ENCODE peak calls at places on chromosomes 6 and 20, in ten cellular contexts. F, P, Y, C, Z, J, U, K, V and E are unnamed samples.

GRCh38 chr6:134173007-134173690 is 120.7 kb upstream of the SLC2A12 start:
- DNase-seq in J (no peak), V (no peak), K (peak), U (no peak), C (no peak), P (peak), Y (no peak), Z (no peak), F (no peak), E (no peak)

GRCh38 chr20:40148886-40149285 is 540.1 kb downstream of the MAFB start:
- DNase-seq in C (no peak), Y (no peak), U (no peak), F (no peak), P (no peak), K (no peak), Z (no peak), J (no peak), V (no peak), E (no peak)

GRCh38 chr20:62426678-62427077 is 661 bp downstream of the RBBP8NL start:
- DNase-seq in Z (no peak), U (no peak), P (no peak), K (no peak), J (no peak), F (no peak), Y (no peak), C (no peak), V (no peak), E (peak)

GRCh38 chr6:31354788-31355539 is 2.0 kb downstream of the HLA-B start:
- DNase-seq in K (no peak), C (no peak), U (peak), Z (no peak), V (no peak), P (no peak), Y (no peak), F (no peak), J (no peak), E (no peak)

GRCh38 chr6:39416728-39417127 is 94.2 kb upstream of the KCNK16 start:
- DNase-seq in C (no peak), J (no peak), U (no peak), Y (no peak), V (no peak), Z (no peak), F (no peak), P (peak), K (peak), E (no peak)

GRCh38 chr6:125986956-125987617 is 747 bp downstream of the TRMT11 start:
- DNase-seq in F (no peak), K (peak), V (no peak), C (no peak), Y (no peak), U (no peak), P (peak), J (no peak), Z (no peak), E (no peak)

GRCh38 chr20:36421641-36422040 is 115.5 kb downstream of the DLGAP4 start:
- DNase-seq in J (no peak), V (no peak), F (no peak), Z (no peak), Y (no peak), P (no peak), U (no peak), C (no peak), K (no peak), E (no peak)

GRCh38 chr6:149566372-149567193 is at the start of gene GINM1:
- DNase-seq in K (peak), Y (no peak), F (peak), U (peak), Z (peak), P (no peak), C (peak), V (peak), J (peak), E (peak)

GRCh38 chr20:38200646-38201045 is 35.6 kb upstream of the TGM2 start:
- DNase-seq in Y (no peak), K (no peak), V (no peak), F (no peak), C (no peak), J (no peak), Z (no peak), U (no peak), P (no peak), E (no peak)

GRCh38 chr6:106145741-106146227 is 59.6 kb downstream of the PRDM1 start:
- DNase-seq in U (no peak), C (no peak), K (peak), F (no peak), Y (no peak), P (peak), Z (no peak), J (no peak), V (no peak), E (no peak)

GRCh38 chr20:17501701-17502100 is 29.5 kb downstream of the BFSP1 start:
- DNase-seq in J (no peak), K (no peak), V (no peak), U (no peak), Y (no peak), P (no peak), F (no peak), Z (no peak), C (no peak), E (no peak)

GRCh38 chr20:18596270-18596669 is 8.4 kb downstream of the DTD1 start:
- DNase-seq in Y (no peak), K (no peak), C (no peak), F (no peak), U (no peak), P (no peak), Z (no peak), V (no peak), J (no peak), E (no peak)

GRCh38 chr6:148448371-148449010 is 105.9 kb downstream of the SASH1 start:
- DNase-seq in J (no peak), F (no peak), C (no peak), U (no peak), K (no peak), Y (no peak), V (no peak), Z (no peak), P (no peak), E (no peak)

GRCh38 chr6:31738048-31738979 is 1.5 kb upstream of the MSH5 start:
- DNase-seq in J (peak), F (no peak), C (no peak), Z (no peak), P (peak), V (no peak), Y (peak), K (peak), U (peak), E (no peak)

GRCh38 chr20:8535403-8536003 is 403.4 kb downstream of the PLCB1 start:
- DNase-seq in Y (no peak), P (peak), J (no peak), K (no peak), C (no peak), U (no peak), Z (no peak), F (peak), V (no peak), E (no peak)

GRCh38 chr20:6733965-6734364 is 33.5 kb upstream of the BMP2 start:
- DNase-seq in P (no peak), U (no peak), Y (no peak), V (no peak), K (no peak), J (no peak), Z (no peak), F (no peak), C (no peak), E (no peak)

GRCh38 chr20:4369798-4370124 is 351.9 kb upstream of the PRND start:
- DNase-seq in P (no peak), U (no peak), V (no peak), F (no peak), K (no peak), J (no peak), Y (no peak), C (no peak), Z (no peak), E (no peak)

GRCh38 chr6:136717297-136717990 is 74.8 kb downstream of the MAP3K5 start:
- DNase-seq in P (no peak), U (no peak), Z (no peak), K (peak), Y (no peak), V (no peak), F (no peak), C (no peak), J (no peak), E (no peak)
- TF ChIP-seq CTCF in P (no peak), U (no peak), Z (no peak), K (no peak), Y (no peak), V (no peak), F (no peak), C (no peak), J (no peak), E (no peak)

GRCh38 chr6:37698264-37699137 is 818 bp upstream of the MDGA1 start:
- DNase-seq in P (no peak), Y (no peak), C (peak), U (peak), K (peak), J (no peak), V (peak), Z (peak), F (peak), E (peak)
- TF ChIP-seq CTCF in P (no peak), Y (no peak), C (no peak), U (peak), K (no peak), J (no peak), V (no peak), Z (no peak), F (no peak), E (peak)

GRCh38 chr6:77620290-77620882 is 32.5 kb upstream of the MEI4 start:
- DNase-seq in K (no peak), C (peak), F (peak), Y (no peak), V (no peak), U (no peak), P (no peak), J (no peak), Z (no peak), E (no peak)
- TF ChIP-seq CTCF in K (peak), C (peak), F (peak), Y (no peak), V (no peak), U (no peak), P (peak), J (no peak), Z (peak), E (peak)

DNA sequence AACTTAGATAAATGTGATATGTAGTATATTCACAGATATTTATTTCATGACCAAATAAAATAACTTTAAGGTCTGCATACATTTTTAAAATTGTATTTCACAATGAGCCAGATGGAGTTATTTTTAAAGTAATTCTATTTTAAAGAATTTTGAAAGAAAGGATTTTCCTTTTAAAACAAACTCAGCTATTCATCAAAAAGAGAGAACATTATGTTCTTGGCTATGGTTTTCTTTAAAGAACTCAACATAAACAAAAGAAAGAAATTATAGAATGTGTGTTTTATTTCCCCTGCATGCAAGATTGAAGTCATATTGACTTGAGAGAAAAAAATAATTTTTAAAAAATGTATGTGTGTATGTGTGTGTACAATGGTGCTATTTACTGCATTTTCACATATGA is 1023.6 kb upstream of the CITED2 start:
- DNase-seq in U (no peak), J (no peak), V (no peak), Y (no peak), C (no peak), Z (no peak), F (no peak), P (no peak), K (no peak), E (no peak)
- TF ChIP-seq CTCF in U (no peak), J (no peak), V (no peak), Y (no peak), C (no peak), Z (no peak), F (no peak), P (no peak), K (no peak), E (no peak)

GRCh38 chr20:59441306-59441705 is 140.9 kb downstream of the EDN3 start:
- DNase-seq in K (no peak), V (no peak), U (no peak), P (no peak), F (no peak), J (no peak), Y (no peak), C (no peak), Z (no peak), E (no peak)

GRCh38 chr20:59438201-59438600 is 137.8 kb downstream of the EDN3 start:
- DNase-seq in Y (no peak), J (no peak), F (no peak), P (no peak), C (no peak), K (no peak), U (no peak), Z (no peak), V (no peak), E (no peak)

GRCh38 chr20:59441860-59442810 is 141.7 kb downstream of the EDN3 start:
- DNase-seq in V (no peak), P (no peak), Z (no peak), Y (no peak), K (no peak), J (no peak), F (no peak), U (no peak), C (no peak), E (no peak)

GRCh38 chr20:59437601-59438031 is 137.2 kb downstream of the EDN3 start:
- DNase-seq in P (no peak), C (no peak), V (no peak), U (no peak), K (no peak), F (no peak), Z (no peak), J (no peak), Y (no peak), E (no peak)

DNA sequence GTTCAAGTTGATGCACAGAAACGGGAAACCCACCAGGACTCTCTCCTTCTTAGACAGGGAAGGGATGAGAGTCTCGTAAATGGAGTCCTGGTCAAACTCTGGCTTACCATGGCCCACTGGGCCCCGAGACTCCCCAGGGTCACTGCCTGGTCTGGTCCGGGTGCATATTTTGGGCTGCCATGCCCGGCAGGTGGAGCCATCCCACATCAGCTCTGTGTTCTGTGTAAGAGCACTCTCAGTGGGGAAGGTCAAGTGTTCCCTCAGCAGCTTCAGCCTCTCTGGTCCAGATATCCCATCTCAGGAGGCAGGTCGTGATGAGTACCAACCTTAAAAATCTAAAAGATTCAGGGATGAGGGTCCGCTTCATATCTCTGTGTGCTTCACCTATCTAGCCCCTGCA is 138.8 kb downstream of the EDN3 start:
- DNase-seq in U (no peak), K (no peak), J (no peak), Y (no peak), P (no peak), C (no peak), V (no peak), F (no peak), Z (no peak), E (no peak)
- TF ChIP-seq CTCF in U (no peak), K (no peak), J (no peak), Y (no peak), P (no peak), C (no peak), V (no peak), F (no peak), Z (no peak), E (no peak)

DNA sequence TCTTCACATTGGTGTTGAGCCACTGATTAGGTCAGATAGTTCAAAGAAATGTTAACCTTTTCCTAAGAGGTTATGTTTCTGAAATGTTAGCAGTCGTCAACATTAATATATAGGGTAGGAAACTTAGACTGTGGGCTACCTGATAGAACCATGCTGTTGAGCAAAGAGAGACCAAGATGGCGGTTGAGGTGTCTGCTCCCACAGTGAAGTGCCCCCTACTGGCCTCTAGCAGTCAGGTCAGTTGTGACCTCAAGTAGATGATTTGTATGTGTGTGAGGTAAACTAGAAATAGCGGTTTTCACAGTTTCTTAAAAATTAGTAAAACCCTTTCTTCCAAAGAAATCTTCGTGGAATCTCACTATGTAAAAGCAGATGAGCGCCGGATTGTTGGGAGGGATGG is 40.3 kb downstream of the MTHFD1L start:
- DNase-seq in U (no peak), P (no peak), C (no peak), Y (no peak), K (no peak), F (no peak), J (no peak), V (no peak), Z (no peak), E (no peak)
- TF ChIP-seq CTCF in U (no peak), P (peak), C (peak), Y (peak), K (no peak), F (peak), J (no peak), V (no peak), Z (no peak), E (peak)

DNA sequence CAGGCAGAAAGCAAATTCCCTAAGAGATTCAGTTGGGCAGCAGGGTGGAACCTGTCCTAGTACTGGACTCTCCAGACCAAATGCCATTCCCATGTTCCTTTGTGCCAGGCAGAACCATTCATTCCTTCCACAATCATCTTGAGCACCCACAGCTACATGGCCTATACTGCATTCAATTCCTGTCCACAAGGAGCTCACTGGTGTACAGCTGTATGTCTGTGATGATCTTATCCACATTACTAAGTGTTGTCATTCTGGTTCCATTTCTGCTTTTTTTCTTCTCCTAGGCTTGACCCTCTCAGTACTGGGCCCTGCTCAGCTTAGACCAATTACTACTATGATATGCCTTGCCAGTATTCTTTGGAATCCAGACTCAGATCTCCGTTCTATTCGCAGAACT is 27.5 kb downstream of the MAN1A1 start:
- DNase-seq in P (no peak), U (no peak), Z (no peak), F (no peak), C (no peak), V (no peak), K (no peak), Y (no peak), J (no peak), E (no peak)
- TF ChIP-seq CTCF in P (no peak), U (no peak), Z (no peak), F (no peak), C (no peak), V (no peak), K (no peak), Y (no peak), J (no peak), E (no peak)

GRCh38 chr6:1581120-1581991 is 28.4 kb upstream of the FOXC1 start:
- DNase-seq in Y (no peak), J (no peak), C (no peak), P (no peak), V (no peak), K (no peak), U (no peak), F (no peak), Z (no peak), E (no peak)
- TF ChIP-seq CTCF in Y (no peak), J (no peak), C (no peak), P (no peak), V (no peak), K (no peak), U (no peak), F (no peak), Z (no peak), E (no peak)

GRCh38 chr6:141426400-141426980 is 706.2 kb upstream of the GJE1 start:
- DNase-seq in J (no peak), P (peak), F (no peak), K (no peak), C (no peak), V (no peak), Z (no peak), Y (no peak), U (no peak), E (no peak)
- TF ChIP-seq CTCF in J (no peak), P (no peak), F (no peak), K (no peak), C (peak), V (no peak), Z (no peak), Y (no peak), U (no peak), E (no peak)

DNA sequence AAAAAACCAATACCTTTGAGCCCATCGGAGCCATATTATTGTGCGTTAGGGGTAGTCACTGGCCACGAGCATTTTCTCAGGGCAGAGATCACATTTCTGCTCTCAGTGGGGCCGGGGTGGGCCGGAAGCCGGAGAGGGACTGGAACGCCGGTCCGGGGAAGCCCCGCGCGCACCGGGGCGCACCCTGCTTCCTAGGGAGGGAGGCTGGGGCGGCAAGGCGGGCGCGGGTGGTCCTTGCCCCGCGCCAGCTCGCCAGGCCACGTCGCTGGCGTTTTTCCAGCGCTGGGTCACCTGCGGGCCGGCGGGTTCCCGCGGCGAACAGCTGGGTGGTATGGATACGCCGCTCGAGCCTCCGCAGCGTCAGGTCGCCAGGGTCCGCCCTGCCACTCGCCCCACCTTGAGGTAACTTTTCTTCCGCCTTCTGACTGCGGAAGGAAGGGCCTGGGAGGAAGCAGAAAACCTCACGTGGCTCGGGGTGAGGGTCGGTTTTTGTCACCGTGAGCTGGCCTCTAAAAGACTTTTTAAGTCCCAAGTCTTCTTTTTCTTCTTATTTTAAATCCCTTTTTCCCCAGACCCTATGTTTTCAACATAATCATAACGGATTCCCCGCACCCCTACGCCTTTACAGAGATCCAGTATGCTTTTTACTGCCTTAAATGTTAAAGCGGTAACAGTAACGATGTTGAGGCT is 2.7 kb upstream of the EEF1A1 start:
- DNase-seq in U (peak), Z (peak), P (peak), Y (no peak), K (peak), V (peak), F (peak), C (no peak), J (peak), E (peak)
- TF ChIP-seq CTCF in U (no peak), Z (no peak), P (no peak), Y (no peak), K (no peak), V (no peak), F (no peak), C (no peak), J (no peak), E (no peak)